ENCODE peak calls at places on chromosomes 3 and 15, in six cellular contexts. W is NCI-H446 treated with DMSO at 0.1 percent for 48 hours; U is NCI-H2171; G is CD8-positive, alpha-beta memory T cell; F is GM10248; B is activated CD8-positive, alpha-beta memory T cell treated with anti-CD3 and anti-CD28 coated beads for 48 hours. X is an unnamed sample.

GRCh38 chr3:172622916-172623700 is 87.8 kb downstream of the NCEH1 start:
- DNase-seq in W (no peak), U (peak), G (no peak), F (peak), B (no peak), X (no peak)

GRCh38 chr3:113747719-113748046 is 848 bp downstream of the ATP6V1A start:
- DNase-seq in W (no peak), U (no peak), G (no peak), F (peak), B (no peak), X (no peak)

GRCh38 chr3:142987080-142987700 is 14.2 kb upstream of the U2SURP start:
- DNase-seq in W (peak), U (peak), G (no peak), F (peak), B (no peak), X (peak)

GRCh38 chr3:149638401-149639092 is 19.3 kb downstream of the WWTR1 start:
- DNase-seq in W (no peak), U (no peak), G (no peak), F (no peak), B (no peak), X (no peak)

GRCh38 chr15:42919794-42920280 is 741 bp downstream of the TTBK2 start:
- DNase-seq in W (no peak), U (peak), G (peak), F (no peak), B (peak), X (no peak)

GRCh38 chr3:50245831-50246516 is 10.0 kb downstream of the GNAI2 start:
- DNase-seq in W (no peak), U (peak), G (peak), F (peak), B (peak), X (peak)

GRCh38 chr3:193737191-193737751 is 144.3 kb downstream of the OPA1 start:
- DNase-seq in W (no peak), U (no peak), G (no peak), F (no peak), B (no peak), X (no peak)

GRCh38 chr3:40137586-40138295 is 171.8 kb upstream of the EIF1B start:
- DNase-seq in W (no peak), U (no peak), G (no peak), F (no peak), B (no peak), X (no peak)

GRCh38 chr15:75596703-75597345 is 17.7 kb upstream of the PTPN9 start:
- DNase-seq in W (no peak), U (no peak), G (no peak), F (no peak), B (no peak), X (no peak)

GRCh38 chr3:58164199-58164879 is 46.4 kb downstream of the DNASE1L3 start:
- DNase-seq in W (peak), U (no peak), G (no peak), F (no peak), B (no peak), X (no peak)

GRCh38 chr15:70199601-70200000 is 101.9 kb upstream of the TLE3 start:
- DNase-seq in W (no peak), U (no peak), G (no peak), F (no peak), B (no peak), X (no peak)

GRCh38 chr15:22240403-22240802 is 160.1 kb downstream of the OR4M2 start:
- DNase-seq in W (no peak), U (no peak), G (no peak), F (no peak), B (no peak), X (no peak)

GRCh38 chr15:36883705-36884355 is 216.5 kb downstream of the MEIS2 start:
- DNase-seq in W (peak), U (peak), G (peak), F (peak), B (peak), X (peak)

GRCh38 chr15:28961391-28961790 is 75.6 kb downstream of the APBA2 start:
- DNase-seq in W (no peak), U (no peak), G (no peak), F (no peak), B (no peak), X (no peak)

GRCh38 chr3:150729682-150730360 is 26.1 kb upstream of the ERICH6 start:
- DNase-seq in W (no peak), U (no peak), G (no peak), F (no peak), B (no peak), X (no peak)

GRCh38 chr3:57006048-57006709 is 54.3 kb upstream of the SPATA12 start:
- DNase-seq in W (no peak), U (peak), G (no peak), F (no peak), B (no peak), X (no peak)

X was measured in GM06990.